ENCODE peak calls at places on chromosomes 6 and 20, in ten cellular contexts. T, A, Z, B, C, G, H, J, S and Y are unnamed samples.

GRCh38 chr6:26065952-26066380 is 21.3 kb upstream of the HFE start:
- DNase-seq in J (peak), A (peak), Z (peak), S (peak), H (no peak), T (peak), G (peak), C (peak), B (peak), Y (peak)

GRCh38 chr6:54245265-54245664 is 63.0 kb upstream of the TINAG start:
- DNase-seq in T (no peak), C (no peak), S (no peak), H (no peak), Z (no peak), A (no peak), B (no peak), G (no peak), J (no peak), Y (no peak)

GRCh38 chr6:20620043-20620442 is 85.8 kb downstream of the CDKAL1 start:
- DNase-seq in S (no peak), Z (no peak), T (no peak), A (no peak), B (peak), G (no peak), J (no peak), H (no peak), C (no peak), Y (no peak)

GRCh38 chr6:163416640-163417253 is 2.2 kb downstream of the QKI start:
- DNase-seq in Z (peak), S (no peak), H (no peak), J (peak), A (peak), C (peak), T (peak), G (peak), B (peak), Y (peak)

GRCh38 chr20:43576108-43576507 is 14.6 kb upstream of the IFT52 start:
- DNase-seq in Z (no peak), S (no peak), A (no peak), B (no peak), J (no peak), C (peak), T (peak), G (no peak), H (no peak), Y (no peak)

GRCh38 chr6:49555951-49556350 is 5.5 kb downstream of the C6orf141 start:
- DNase-seq in B (no peak), G (no peak), Z (no peak), A (no peak), S (no peak), J (peak), T (no peak), C (no peak), H (no peak), Y (no peak)

GRCh38 chr6:106801256-106801655 is 171.9 kb downstream of the QRSL1 start:
- DNase-seq in S (no peak), J (no peak), B (no peak), C (no peak), G (no peak), Z (no peak), H (no peak), A (no peak), T (no peak), Y (no peak)

GRCh38 chr20:44888226-44889103 is 3.0 kb downstream of the YWHAB start:
- DNase-seq in H (no peak), S (no peak), A (no peak), J (peak), B (peak), T (no peak), Z (no peak), C (no peak), G (peak), Y (no peak)

GRCh38 chr6:150069707-150070106 is 786 bp upstream of the ULBP3 start:
- DNase-seq in G (no peak), T (no peak), J (no peak), A (peak), B (no peak), Z (no peak), S (no peak), H (no peak), C (peak), Y (no peak)

GRCh38 chr6:32113386-32114352 is 4.5 kb upstream of the TNXB start:
- DNase-seq in Z (peak), T (peak), A (no peak), S (no peak), H (peak), C (peak), J (peak), G (peak), B (peak), Y (no peak)

GRCh38 chr6:22826961-22827360 is 257.6 kb downstream of the HDGFL1 start:
- DNase-seq in S (no peak), A (no peak), J (peak), C (no peak), T (no peak), Z (no peak), B (no peak), H (no peak), G (no peak), Y (peak)

GRCh38 chr6:89375902-89376301 is 23.4 kb upstream of the UBE2J1 start:
- DNase-seq in T (no peak), A (no peak), S (no peak), H (no peak), C (no peak), B (no peak), G (no peak), Z (no peak), J (no peak), Y (no peak)

GRCh38 chr6:45930419-45931059 is 85.1 kb downstream of the CLIC5 start:
- DNase-seq in S (peak), A (peak), J (peak), G (peak), T (peak), Z (peak), B (peak), C (peak), H (peak), Y (no peak)

GRCh38 chr20:3407426-3408250 is at the start of gene DNAAF9:
- DNase-seq in B (peak), Z (no peak), H (peak), A (peak), C (peak), T (peak), G (peak), J (peak), S (peak), Y (peak)

GRCh38 chr20:17657079-17657825 is 24.8 kb downstream of the RRBP1 start:
- DNase-seq in A (no peak), J (no peak), H (no peak), B (no peak), C (peak), T (no peak), Z (no peak), G (no peak), S (no peak), Y (no peak)

GRCh38 chr20:25310268-25310920 is 62.5 kb downstream of the PYGB start:
- DNase-seq in T (peak), S (peak), B (peak), Z (peak), J (peak), H (no peak), A (no peak), G (peak), C (peak), Y (peak)

GRCh38 chr20:16488086-16488485 is 85.2 kb downstream of the KIF16B start:
- DNase-seq in A (no peak), C (no peak), T (no peak), B (no peak), J (no peak), H (no peak), Z (no peak), G (no peak), S (no peak), Y (no peak)

GRCh38 chr6:126041516-126042447 is 55.4 kb downstream of the TRMT11 start:
- DNase-seq in Z (no peak), H (no peak), S (no peak), B (no peak), C (no peak), G (no peak), J (no peak), A (no peak), T (peak), Y (no peak)

GRCh38 chr6:121932071-121933009 is 467.1 kb upstream of the HSF2 start:
- DNase-seq in C (peak), J (peak), H (peak), B (peak), Z (peak), S (no peak), T (peak), G (peak), A (peak), Y (no peak)

GRCh38 chr6:12077021-12077420 is 64.9 kb downstream of the HIVEP1 start:
- DNase-seq in H (no peak), A (no peak), T (no peak), C (no peak), G (no peak), S (no peak), B (no peak), J (peak), Z (no peak), Y (no peak)

GRCh38 chr6:44942201-44942600 is 385.9 kb upstream of the RUNX2 start:
- DNase-seq in J (peak), B (no peak), G (no peak), H (no peak), T (no peak), C (no peak), Z (no peak), S (no peak), A (no peak), Y (no peak)

GRCh38 chr6:131058236-131058635 is 4.8 kb downstream of the EPB41L2 start:
- DNase-seq in Z (no peak), A (no peak), B (no peak), J (peak), T (peak), G (no peak), S (no peak), H (no peak), C (no peak), Y (no peak)

GRCh38 chr20:56249244-56249955 is 868 bp downstream of the MC3R start:
- DNase-seq in S (peak), Z (no peak), B (peak), G (no peak), H (peak), J (peak), T (peak), A (no peak), C (peak), Y (no peak)

GRCh38 chr6:37663016-37663810 is 34.5 kb downstream of the MDGA1 start:
- DNase-seq in Z (peak), A (no peak), C (no peak), J (no peak), H (no peak), T (peak), G (peak), S (no peak), B (peak), Y (no peak)

GRCh38 chr6:1424306-1424927 is 35.0 kb downstream of the FOXF2 start:
- DNase-seq in G (peak), H (peak), B (peak), J (peak), T (peak), S (peak), Z (no peak), A (peak), C (peak), Y (peak)

GRCh38 chr6:157131250-157131649 is 192.1 kb downstream of the TMEM242 start:
- DNase-seq in Z (no peak), C (no peak), J (no peak), H (no peak), A (no peak), S (no peak), T (no peak), G (no peak), B (no peak), Y (no peak)

GRCh38 chr6:168884646-168885086 is 369.0 kb downstream of the THBS2 start:
- DNase-seq in G (peak), C (peak), Z (no peak), S (peak), T (peak), J (peak), H (peak), B (peak), A (peak), Y (no peak)

DNA sequence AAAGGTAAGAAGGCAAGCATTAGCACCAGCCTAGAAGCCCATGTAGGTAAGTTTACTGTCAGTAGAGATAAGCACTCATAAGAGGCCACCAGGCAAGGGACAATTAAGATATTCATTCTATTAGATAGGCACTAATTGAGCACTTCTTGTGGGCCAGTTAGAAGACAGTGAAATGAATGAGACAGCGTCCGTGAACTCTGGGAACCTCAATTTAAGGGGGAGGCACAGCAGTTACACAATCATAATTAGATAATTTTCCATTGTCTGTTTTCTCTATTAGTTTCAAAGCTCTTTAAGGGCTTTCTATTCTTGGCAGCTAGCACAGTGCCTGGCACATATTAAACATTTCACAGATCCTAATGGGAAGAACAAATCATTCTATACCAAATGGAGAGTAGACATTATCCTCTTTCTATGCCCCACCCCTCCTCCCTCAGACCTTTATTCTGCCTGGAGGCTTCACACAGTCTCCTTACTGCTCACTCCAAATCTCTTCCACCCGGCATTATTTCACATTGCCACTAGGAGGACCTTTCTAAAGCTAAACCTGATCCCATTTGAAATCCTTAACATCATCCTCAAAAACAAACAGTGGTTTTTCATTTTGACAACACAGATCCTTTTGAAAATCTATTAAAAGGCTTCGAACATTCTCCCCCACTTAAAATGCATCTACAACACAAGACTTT is 529.6 kb downstream of the ADGRB3 start:
- DNase-seq in T (no peak), J (peak), Z (no peak), A (no peak), G (no peak), C (no peak), H (no peak), B (no peak), S (no peak), Y (no peak)
- TF ChIP-seq CTCF in T (no peak), J (peak), Z (peak), A (peak), G (peak), C (no peak), H (peak), B (peak), S (no peak), Y (no peak)

DNA sequence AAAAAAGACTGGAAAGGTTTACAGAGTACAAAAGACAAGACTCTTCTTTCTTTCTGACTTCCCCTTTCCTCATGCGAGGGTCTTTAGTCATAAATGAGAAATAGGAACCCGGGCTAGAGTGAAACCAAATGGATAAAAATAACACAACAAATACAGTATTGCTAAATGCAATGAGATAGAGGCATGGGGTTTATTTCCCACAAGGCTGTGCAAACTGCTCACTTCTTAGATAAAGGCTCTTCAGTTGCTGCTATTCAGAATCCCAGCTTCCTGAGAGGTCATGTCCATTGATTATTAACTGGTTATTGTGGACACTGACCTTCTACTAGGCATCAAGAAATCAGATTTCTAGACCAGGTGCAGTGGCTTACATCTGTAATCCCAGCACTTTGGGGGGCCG is 13.5 kb upstream of the GHRH start:
- DNase-seq in G (no peak), B (no peak), C (no peak), S (no peak), A (no peak), H (no peak), T (no peak), Z (no peak), J (no peak), Y (no peak)
- TF ChIP-seq CTCF in G (no peak), B (no peak), C (no peak), S (no peak), A (no peak), H (no peak), T (no peak), Z (no peak), J (no peak), Y (no peak)

DNA sequence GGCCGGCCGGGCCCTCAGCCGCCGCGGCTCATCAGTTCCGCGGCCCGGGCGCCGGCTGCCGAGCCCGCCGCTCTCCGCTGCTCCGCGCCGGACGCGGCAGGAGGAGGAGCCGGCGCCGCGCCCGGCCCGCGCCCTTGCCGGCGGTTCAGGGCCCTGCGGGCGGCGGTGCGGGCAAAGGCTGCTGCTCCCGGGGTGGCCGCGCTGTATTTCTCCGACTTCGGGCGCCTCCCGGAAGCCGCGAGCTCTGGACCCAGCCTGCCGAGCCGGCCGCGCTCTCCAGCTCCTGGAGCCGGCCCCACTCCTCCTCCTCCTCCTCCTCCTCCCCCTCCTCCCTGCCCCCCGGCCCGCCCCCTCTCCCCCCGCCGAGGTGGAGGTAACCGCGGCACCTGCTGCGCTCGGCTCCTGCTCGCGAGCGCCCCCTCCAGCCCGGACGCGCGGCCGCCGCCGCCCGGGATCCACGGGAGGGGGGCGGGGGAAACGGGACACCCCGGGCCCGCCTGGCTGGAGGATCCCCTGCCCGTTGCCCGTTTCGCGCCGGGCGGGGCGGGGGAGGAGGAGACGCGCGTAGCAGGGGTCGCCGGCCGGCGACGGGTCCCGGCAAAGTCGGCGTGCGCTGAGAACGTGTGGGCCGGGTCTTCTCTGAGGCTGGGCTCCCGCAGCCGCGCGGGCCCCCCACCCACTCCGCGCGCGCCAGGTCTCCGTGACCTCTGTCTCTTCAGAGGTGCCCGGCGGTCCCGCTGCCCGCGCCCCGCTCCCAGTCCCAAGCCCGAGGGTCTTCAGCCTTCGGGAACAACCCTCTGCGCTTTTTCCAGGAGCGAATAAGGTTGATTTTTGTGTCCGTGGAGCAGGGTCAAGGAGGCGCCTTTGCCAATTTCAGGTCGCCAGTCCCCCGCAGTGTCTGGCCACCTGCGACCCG is at the start of gene SLC22A23:
- DNase-seq in B (no peak), T (no peak), C (peak), H (peak), G (peak), S (peak), Z (no peak), A (peak), J (peak), Y (no peak)
- TF ChIP-seq CTCF in B (peak), T (peak), C (peak), H (peak), G (peak), S (peak), Z (peak), A (peak), J (peak), Y (peak)

DNA sequence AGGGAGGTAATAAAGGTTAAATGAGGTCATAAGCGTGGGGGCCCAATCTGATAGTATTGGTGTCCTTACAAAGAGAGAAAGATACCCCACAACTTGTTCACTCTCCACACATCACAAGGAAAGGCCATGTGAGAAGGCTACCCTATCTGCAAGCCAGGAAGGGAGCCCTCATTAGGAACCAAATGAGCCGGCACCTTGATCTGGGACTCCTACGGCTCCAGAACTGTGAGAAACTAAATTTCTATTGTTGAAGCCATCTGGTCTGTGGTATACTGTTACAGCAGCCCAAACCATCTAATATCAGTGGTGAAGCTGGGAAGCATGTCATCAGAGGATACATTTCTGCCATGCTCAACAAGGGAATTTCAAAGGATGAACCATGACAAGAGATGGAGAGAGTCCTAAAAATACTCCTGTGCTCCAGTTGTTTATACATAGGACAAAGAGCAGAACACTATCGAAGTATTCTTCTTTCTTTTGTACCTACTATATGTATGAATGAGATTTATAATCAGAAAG is 10.4 kb downstream of the COX7A2 start:
- DNase-seq in Z (no peak), T (no peak), H (no peak), J (no peak), A (no peak), S (no peak), C (no peak), G (no peak), B (no peak), Y (no peak)
- TF ChIP-seq CTCF in Z (no peak), T (no peak), H (no peak), J (no peak), A (no peak), S (no peak), C (no peak), G (no peak), B (no peak), Y (no peak)

GRCh38 chr20:48189177-48189576 is 403.9 kb upstream of the SULF2 start:
- DNase-seq in C (no peak), G (peak), B (peak), S (peak), T (peak), H (peak), A (no peak), J (peak), Z (no peak), Y (peak)

GRCh38 chr20:48190757-48191156 is 405.5 kb upstream of the SULF2 start:
- DNase-seq in C (no peak), B (no peak), G (no peak), Z (no peak), J (no peak), H (no peak), T (no peak), S (no peak), A (no peak), Y (no peak)

GRCh38 chr20:48193626-48194025 is 408.3 kb upstream of the SULF2 start:
- DNase-seq in Z (no peak), J (no peak), H (no peak), A (no peak), S (no peak), C (no peak), B (no peak), T (no peak), G (no peak), Y (no peak)

GRCh38 chr20:48192109-48192508 is 406.8 kb upstream of the SULF2 start:
- DNase-seq in G (no peak), H (no peak), C (no peak), J (no peak), S (no peak), Z (no peak), A (no peak), T (no peak), B (no peak), Y (no peak)

DNA sequence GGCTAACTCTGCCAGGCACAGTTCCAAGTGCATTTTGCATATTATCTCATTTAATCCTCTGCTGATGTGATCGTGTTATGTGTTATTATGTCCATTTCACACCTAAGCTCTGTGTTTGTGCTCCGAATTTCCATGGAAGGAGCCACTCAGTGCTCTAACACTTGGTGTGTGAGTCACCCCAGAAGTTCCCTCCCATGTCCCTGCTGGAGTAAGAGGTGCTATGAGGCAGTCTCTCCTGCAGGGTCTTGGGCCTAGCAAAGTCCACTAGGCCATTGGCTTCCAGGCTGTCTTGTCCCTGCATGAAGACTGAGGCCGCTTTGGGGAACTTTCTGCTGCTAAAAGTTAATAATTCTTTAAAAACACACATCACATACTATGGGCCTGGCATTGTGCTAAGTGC is 405.9 kb upstream of the SULF2 start:
- DNase-seq in C (no peak), Z (no peak), A (no peak), T (no peak), S (no peak), H (no peak), B (peak), G (no peak), J (peak), Y (no peak)
- TF ChIP-seq CTCF in C (no peak), Z (no peak), A (no peak), T (no peak), S (no peak), H (no peak), B (no peak), G (no peak), J (no peak), Y (no peak)